ENCODE peak calls at places on chromosomes 1 and 21, in six cellular contexts. V is tibial artery, M is GM23338, B is hepatocyte, Z is cardiac fibroblast, N is spleen. I is an unnamed sample.

GRCh38 chr1:22753396-22754083 is 42.9 kb downstream of the EPHB2 start:
- DNase-seq in V (peak), M (no peak), B (no peak), Z (peak), N (no peak), I (no peak)

GRCh38 chr21:45629046-45629981 is 14.2 kb upstream of the PCBP3 start:
- DNase-seq in V (no peak), M (no peak), B (no peak), Z (no peak), N (no peak), I (no peak)

GRCh38 chr1:7616076-7616833 is 154.8 kb upstream of the VAMP3 start:
- DNase-seq in V (peak), M (peak), B (peak), Z (peak), N (peak), I (peak)

GRCh38 chr1:67256291-67257172 is 51.1 kb upstream of the IL12RB2 start:
- DNase-seq in V (peak), M (no peak), B (no peak), Z (peak), N (no peak), I (no peak)

GRCh38 chr1:239169276-239169675 is 217.1 kb upstream of the CHRM3 start:
- DNase-seq in V (no peak), M (no peak), B (no peak), Z (no peak), N (no peak), I (no peak)

GRCh38 chr1:56216173-56216572 is 363.2 kb downstream of the PLPP3 start:
- DNase-seq in V (peak), M (no peak), B (no peak), Z (peak), N (no peak), I (no peak)

GRCh38 chr1:5578690-5579089 is 413.5 kb downstream of the NPHP4 start:
- DNase-seq in V (no peak), M (no peak), B (no peak), Z (no peak), N (no peak), I (no peak)

GRCh38 chr1:223515915-223516314 is 122.7 kb downstream of the CCDC185 start:
- DNase-seq in V (no peak), M (no peak), B (no peak), Z (no peak), N (no peak), I (no peak)

GRCh38 chr1:44222397-44223334 is 9.4 kb downstream of the DMAP1 start:
- DNase-seq in V (no peak), M (no peak), B (no peak), Z (no peak), N (no peak), I (no peak)

GRCh38 chr1:21573971-21574458 is 64.8 kb downstream of the ALPL start:
- DNase-seq in V (peak), M (peak), B (peak), Z (peak), N (peak), I (no peak)

GRCh38 chr1:82226198-82226505 is 425.4 kb downstream of the ADGRL2 start:
- DNase-seq in V (no peak), M (no peak), B (no peak), Z (peak), N (no peak), I (no peak)

GRCh38 chr1:231778009-231778719 is 151.6 kb downstream of the DISC1 start:
- DNase-seq in V (peak), M (no peak), B (peak), Z (peak), N (no peak), I (peak)

GRCh38 chr1:94011709-94012590 is 102.7 kb upstream of the GCLM start:
- DNase-seq in V (no peak), M (peak), B (peak), Z (no peak), N (no peak), I (no peak)

GRCh38 chr21:45471229-45472052 is 66.5 kb downstream of the COL18A1 start:
- DNase-seq in V (no peak), M (no peak), B (peak), Z (peak), N (peak), I (no peak)

GRCh38 chr1:5745776-5746610 is 246.2 kb downstream of the NPHP4 start:
- DNase-seq in V (peak), M (peak), B (peak), Z (peak), N (peak), I (peak)

GRCh38 chr1:197197430-197197997 is 51.0 kb upstream of the ASPM start:
- DNase-seq in V (no peak), M (peak), B (no peak), Z (no peak), N (no peak), I (no peak)

GRCh38 chr1:226783202-226783601 is 44.1 kb upstream of the ITPKB start:
- DNase-seq in V (no peak), M (no peak), B (no peak), Z (no peak), N (no peak), I (no peak)

GRCh38 chr21:42558846-42559245 is 45.2 kb downstream of the SLC37A1 start:
- DNase-seq in V (peak), M (no peak), B (no peak), Z (no peak), N (peak), I (no peak)

GRCh38 chr1:39391741-39392679 is 99.4 kb upstream of the BMP8A start:
- DNase-seq in V (peak), M (peak), B (peak), Z (peak), N (no peak), I (no peak)

GRCh38 chr1:61202854-61203603 is 120.7 kb downstream of the NFIA start:
- DNase-seq in V (no peak), M (no peak), B (no peak), Z (no peak), N (no peak), I (no peak)

GRCh38 chr1:10649484-10650201 is 146.8 kb downstream of the CASZ1 start:
- DNase-seq in V (no peak), M (peak), B (no peak), Z (no peak), N (no peak), I (no peak)

GRCh38 chr1:9181990-9182783 is 52.4 kb upstream of the H6PD start:
- DNase-seq in V (no peak), M (peak), B (peak), Z (peak), N (peak), I (no peak)

GRCh38 chr1:78839704-78840277 is 166.7 kb downstream of the ADGRL4 start:
- DNase-seq in V (peak), M (peak), B (peak), Z (peak), N (no peak), I (no peak)

GRCh38 chr1:183238071-183238470 is 52.0 kb downstream of the LAMC2 start:
- DNase-seq in V (no peak), M (no peak), B (no peak), Z (peak), N (no peak), I (no peak)

GRCh38 chr1:60857851-60858250 is 224.5 kb upstream of the NFIA start:
- DNase-seq in V (no peak), M (no peak), B (no peak), Z (no peak), N (no peak), I (no peak)

GRCh38 chr1:219416598-219417238 is 196.2 kb downstream of the ZC3H11B start:
- DNase-seq in V (peak), M (peak), B (peak), Z (peak), N (no peak), I (peak)

GRCh38 chr1:201356236-201356635 is 21.2 kb downstream of the TNNT2 start:
- DNase-seq in V (no peak), M (no peak), B (no peak), Z (no peak), N (peak), I (no peak)

GRCh38 chr1:29532741-29533140 is 296.4 kb downstream of the PTPRU start:
- DNase-seq in V (no peak), M (no peak), B (peak), Z (peak), N (no peak), I (no peak)

GRCh38 chr1:162276493-162276892 is 100.2 kb downstream of the SPATA46 start:
- DNase-seq in V (no peak), M (peak), B (peak), Z (peak), N (no peak), I (no peak)

GRCh38 chr1:27391511-27392095 is 819 bp upstream of the GPR3 start:
- DNase-seq in V (no peak), M (peak), B (peak), Z (peak), N (peak), I (peak)

GRCh38 chr1:56803561-56804156 is 15.5 kb downstream of the FYB2 start:
- DNase-seq in V (no peak), M (peak), B (peak), Z (peak), N (no peak), I (no peak)

GRCh38 chr1:162391790-162392563 is 10.4 kb downstream of the C1orf226 start:
- DNase-seq in V (no peak), M (peak), B (peak), Z (peak), N (no peak), I (no peak)

GRCh38 chr1:6922096-6922931 is 137.1 kb downstream of the CAMTA1 start:
- DNase-seq in V (peak), M (no peak), B (peak), Z (peak), N (no peak), I (no peak)

GRCh38 chr1:25795955-25796806 is 3.8 kb upstream of the SELENON start:
- DNase-seq in V (no peak), M (no peak), B (no peak), Z (no peak), N (no peak), I (no peak)

GRCh38 chr1:17664322-17664721 is 90.8 kb upstream of the ACTL8 start:
- DNase-seq in V (no peak), M (no peak), B (no peak), Z (no peak), N (no peak), I (no peak)

GRCh38 chr1:184867866-184868585 is 106.3 kb downstream of the NIBAN1 start:
- DNase-seq in V (no peak), M (no peak), B (no peak), Z (no peak), N (no peak), I (no peak)

GRCh38 chr1:23148084-23148483 is 20.6 kb downstream of the LUZP1 start:
- DNase-seq in V (no peak), M (no peak), B (no peak), Z (no peak), N (no peak), I (no peak)

GRCh38 chr1:31668303-31668883 is 23.7 kb upstream of the PEF1 start:
- DNase-seq in V (no peak), M (no peak), B (no peak), Z (no peak), N (no peak), I (no peak)

GRCh38 chr21:35559128-35559831 is 501.0 kb downstream of the SETD4 start:
- DNase-seq in V (no peak), M (no peak), B (peak), Z (peak), N (no peak), I (no peak)

GRCh38 chr21:38267991-38268858 is 11.4 kb downstream of the KCNJ15 start:
- DNase-seq in V (no peak), M (no peak), B (peak), Z (peak), N (no peak), I (no peak)

GRCh38 chr1:92736395-92736794 is 48.5 kb downstream of the EVI5 start:
- DNase-seq in V (no peak), M (peak), B (peak), Z (peak), N (no peak), I (no peak)
- TF ChIP-seq CTCF in V (no peak), M (peak), B (peak), Z (peak), N (no peak), I (no peak)

DNA sequence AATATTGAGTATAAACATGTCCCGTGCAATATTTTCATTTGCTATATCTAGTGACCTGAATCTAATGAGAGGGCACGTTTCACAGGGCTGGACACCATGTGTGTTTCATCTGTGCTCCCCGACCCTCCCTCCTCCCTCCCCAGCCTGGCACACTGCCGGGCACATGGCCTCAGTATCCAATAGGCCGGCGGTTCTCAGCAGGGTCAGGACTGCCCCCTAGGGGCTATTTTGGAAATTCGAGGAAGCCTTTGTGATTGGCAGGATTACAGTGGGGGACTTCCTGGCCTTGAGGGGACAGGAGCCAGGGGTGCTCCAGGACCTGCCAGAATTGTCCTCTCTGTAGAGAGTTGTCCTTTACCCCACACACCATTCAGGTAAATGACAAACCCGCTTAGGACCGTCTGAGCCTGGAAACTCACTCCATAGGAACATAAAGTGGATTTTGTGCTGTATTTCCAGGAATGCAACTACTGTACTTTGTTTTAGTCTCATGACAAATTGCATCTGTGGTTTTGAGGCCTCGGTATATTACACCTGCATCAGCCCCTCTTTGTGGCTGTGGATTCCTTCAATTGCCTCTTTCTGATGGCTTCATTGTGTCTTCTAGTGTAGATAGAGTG is 109.5 kb upstream of the SIM2 start:
- DNase-seq in V (no peak), M (peak), B (peak), Z (peak), N (no peak), I (no peak)
- TF ChIP-seq CTCF in V (no peak), M (peak), B (peak), Z (peak), N (no peak), I (peak)

GRCh38 chr1:202888507-202889360 is at the start of gene RABIF:
- DNase-seq in V (peak), M (peak), B (peak), Z (peak), N (peak), I (peak)
- TF ChIP-seq CTCF in V (peak), M (peak), B (peak), Z (peak), N (no peak), I (no peak)

DNA sequence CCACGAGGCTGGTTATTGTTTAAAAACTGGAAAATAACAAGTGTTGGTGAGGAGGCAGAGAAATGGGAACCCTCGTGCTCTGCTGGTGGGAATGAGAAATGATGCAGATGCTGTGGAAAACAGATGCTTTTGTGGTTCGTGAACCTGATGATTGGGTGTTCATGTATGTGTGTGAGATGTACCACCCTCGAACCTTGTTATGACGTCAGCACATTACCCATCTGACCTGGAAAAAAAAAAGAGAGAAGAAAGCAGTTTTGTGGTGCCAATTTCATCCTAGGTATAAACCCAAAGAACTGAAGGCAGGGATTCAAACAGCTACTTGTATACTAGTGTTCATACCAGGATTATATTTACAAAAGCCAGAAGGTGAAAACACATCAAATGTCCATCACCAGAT is 6.4 kb upstream of the CFAP107 start:
- DNase-seq in V (no peak), M (no peak), B (no peak), Z (no peak), N (no peak), I (no peak)
- TF ChIP-seq CTCF in V (no peak), M (no peak), B (no peak), Z (no peak), N (no peak), I (no peak)

GRCh38 chr1:87024936-87025537 is 110.6 kb downstream of the HS2ST1 start:
- DNase-seq in V (no peak), M (peak), B (peak), Z (peak), N (no peak), I (no peak)
- TF ChIP-seq CTCF in V (peak), M (peak), B (peak), Z (peak), N (no peak), I (peak)

GRCh38 chr1:41638086-41639024 is 153.9 kb upstream of the EDN2 start:
- DNase-seq in V (no peak), M (no peak), B (no peak), Z (no peak), N (no peak), I (no peak)
- TF ChIP-seq CTCF in V (no peak), M (no peak), B (no peak), Z (no peak), N (no peak), I (no peak)

GRCh38 chr1:923131-923990 is at the start of gene SAMD11:
- DNase-seq in V (peak), M (peak), B (peak), Z (peak), N (peak), I (no peak)

GRCh38 chr1:923991-924618 is 382 bp downstream of the SAMD11 start:
- DNase-seq in V (no peak), M (no peak), B (no peak), Z (no peak), N (no peak), I (no peak)

GRCh38 chr1:927234-927633 is 3.5 kb downstream of the SAMD11 start:
- DNase-seq in V (no peak), M (no peak), B (no peak), Z (no peak), N (no peak), I (no peak)

GRCh38 chr1:925532-926421 is 2.1 kb downstream of the SAMD11 start:
- DNase-seq in V (peak), M (no peak), B (peak), Z (no peak), N (no peak), I (no peak)

DNA sequence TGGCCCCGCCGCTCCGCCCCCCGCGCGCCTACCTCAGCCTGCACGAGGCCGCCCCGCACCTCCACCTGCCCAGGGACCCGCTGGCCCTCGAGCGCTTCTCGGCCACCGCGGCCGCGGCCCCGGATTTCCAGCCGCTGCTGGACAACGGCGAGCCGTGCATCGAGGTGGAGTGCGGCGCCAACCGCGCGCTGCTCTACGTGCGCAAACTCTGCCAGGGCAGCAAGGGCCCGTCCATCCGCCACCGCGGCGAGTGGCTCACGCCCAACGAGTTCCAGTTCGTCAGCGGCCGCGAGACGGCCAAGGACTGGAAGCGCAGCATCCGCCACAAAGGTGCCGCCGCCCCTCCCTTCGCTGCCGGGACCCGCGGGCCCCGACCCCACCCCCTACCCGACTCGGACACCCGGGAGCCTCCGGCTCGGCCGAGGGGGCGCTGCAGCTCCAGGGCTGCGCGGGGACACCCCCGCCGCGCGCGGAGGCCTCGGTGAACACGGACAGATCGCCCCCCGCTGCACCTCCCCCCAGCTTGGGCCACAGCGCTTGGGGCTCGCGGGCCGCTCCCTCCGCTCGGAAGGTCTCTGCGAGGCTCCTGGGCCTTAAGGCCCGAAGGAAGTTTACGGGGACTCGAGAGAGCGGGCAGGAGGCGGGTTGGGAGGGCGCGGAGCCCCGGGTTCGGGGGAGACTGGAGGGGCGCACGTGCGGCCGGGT is 1.0 kb downstream of the SAMD11 start:
- DNase-seq in V (no peak), M (peak), B (peak), Z (no peak), N (no peak), I (no peak)
- TF ChIP-seq CTCF in V (no peak), M (no peak), B (peak), Z (no peak), N (no peak), I (no peak)

GRCh38 chr1:117710710-117711109 is 104.9 kb downstream of the TENT5C start:
- DNase-seq in V (no peak), M (peak), B (no peak), Z (no peak), N (no peak), I (no peak)
- TF ChIP-seq CTCF in V (no peak), M (peak), B (peak), Z (peak), N (no peak), I (no peak)

GRCh38 chr1:24392604-24392946 is 21.0 kb downstream of the STPG1 start:
- DNase-seq in V (no peak), M (no peak), B (no peak), Z (no peak), N (no peak), I (no peak)

GRCh38 chr1:24389231-24389678 is 24.3 kb downstream of the STPG1 start:
- DNase-seq in V (no peak), M (no peak), B (no peak), Z (no peak), N (no peak), I (no peak)

GRCh38 chr1:24392982-24393645 is 20.5 kb downstream of the STPG1 start:
- DNase-seq in V (no peak), M (no peak), B (no peak), Z (no peak), N (no peak), I (no peak)

GRCh38 chr1:24391882-24392603 is 21.5 kb downstream of the STPG1 start:
- DNase-seq in V (peak), M (peak), B (peak), Z (peak), N (peak), I (no peak)

GRCh38 chr1:24390924-24391782 is 22.4 kb downstream of the STPG1 start:
- DNase-seq in V (peak), M (peak), B (peak), Z (peak), N (peak), I (peak)
- TF ChIP-seq CTCF in V (peak), M (peak), B (peak), Z (peak), N (peak), I (peak)

I was measured in CD14-positive monocyte.